ENCODE peak calls at places on chromosomes 11 and 22, in five cellular contexts. Y is head of caudate nucleus; R is AG09309; I is GM23248; K is stimulated activated CD8-positive, alpha-beta memory T cell treated with anti-CD3 and anti-CD28 coated beads, Interleukin-4, amount 100 ng/mL, for 4 hours. X is an unnamed sample.

GRCh38 chr11:8060801-8061554 is 20.0 kb upstream of the TUB start:
- DNase-seq in Y (no peak), K (no peak), I (peak; percentile 98), R (peak; percentile 80), X (no peak)

GRCh38 chr11:62603072-62603408 is 1.4 kb upstream of the MTA2 start:
- DNase-seq in R (no peak), I (no peak), Y (no peak), K (no peak), X (no peak)

GRCh38 chr22:43151251-43152000 is at the start of gene TSPO:
- DNase-seq in Y (peak; percentile 88), K (peak; percentile 22), I (peak; percentile 82), R (no peak), X (peak; percentile 85)

GRCh38 chr11:36195496-36196346 is 93.5 kb downstream of the COMMD9 start:
- DNase-seq in R (no peak), I (no peak), Y (no peak), K (no peak), X (no peak)

GRCh38 chr11:57325735-57326048 is 940 bp upstream of the TNKS1BP1 start:
- DNase-seq in I (no peak), R (no peak), Y (no peak), K (no peak), X (no peak)

GRCh38 chr11:66686100-66686785 is 8.6 kb upstream of the RBM4B start:
- DNase-seq in R (no peak), Y (no peak), K (no peak), I (no peak), X (no peak)

GRCh38 chr11:33350287-33350686 is 93.1 kb downstream of the HIPK3 start:
- DNase-seq in K (no peak), Y (no peak), R (no peak), I (no peak), X (no peak)

GRCh38 chr11:10518123-10518522 is 22.9 kb downstream of the RNF141 start:
- DNase-seq in I (no peak), K (no peak), Y (no peak), R (no peak), X (no peak)

GRCh38 chr11:111922803-111923202 is 4.1 kb downstream of the C11orf52 start:
- DNase-seq in Y (no peak), I (peak; percentile 93), K (no peak), R (no peak), X (peak; percentile 50)

GRCh38 chr11:132898021-132898420 is 634.3 kb downstream of the OPCML start:
- DNase-seq in Y (no peak), K (no peak), R (no peak), I (no peak), X (no peak)

GRCh38 chr22:27250418-27250817 is 551.1 kb downstream of the MN1 start:
- DNase-seq in I (no peak), K (no peak), Y (no peak), R (no peak), X (no peak)

GRCh38 chr11:10294289-10294953 is 402 bp upstream of the SBF2 start:
- DNase-seq in R (no peak), I (peak; percentile 74), Y (peak; percentile 53), K (no peak), X (no peak)

GRCh38 chr11:12449961-12450715 is 72.8 kb downstream of the PARVA start:
- DNase-seq in K (no peak), I (peak; percentile 82), Y (no peak), R (no peak), X (no peak)

GRCh38 chr11:67449116-67449844 is 3.2 kb downstream of the GPR152 start:
- DNase-seq in R (no peak), Y (no peak), I (no peak), K (no peak), X (peak; percentile 23)

GRCh38 chr11:125101596-125101995 is 9.8 kb downstream of the TMEM218 start:
- DNase-seq in K (no peak), I (no peak), R (no peak), Y (no peak), X (no peak)

GRCh38 chr11:18761144-18761543 is 30.5 kb downstream of the PTPN5 start:
- DNase-seq in I (no peak), K (no peak), R (no peak), Y (peak; percentile 66), X (no peak)

GRCh38 chr11:12853652-12854296 is 155.3 kb upstream of the RASSF10 start:
- DNase-seq in R (no peak), I (no peak), Y (no peak), K (no peak), X (no peak)

GRCh38 chr11:79108851-79109250 is 332.0 kb downstream of the TENM4 start:
- DNase-seq in R (peak; percentile 23), K (no peak), I (peak; percentile 9), Y (no peak), X (no peak)

GRCh38 chr11:70590356-70590991 is 192.1 kb downstream of the CTTN start:
- DNase-seq in K (no peak), I (no peak), Y (no peak), R (no peak), X (no peak)

GRCh38 chr22:44259366-44260215 is 53.2 kb downstream of the SHISAL1 start:
- DNase-seq in Y (peak; percentile 16), I (no peak), R (no peak), K (no peak), X (no peak)

GRCh38 chr11:85171648-85172257 is 455.4 kb downstream of the DLG2 start:
- DNase-seq in Y (no peak), R (no peak), I (no peak), K (no peak), X (no peak)